ENCODE peak calls at places on chromosomes 4 and X, in ten cellular contexts. One of them, this sample, is unnamed.

GRCh38 chr4:85776579-85776978 is 301.6 kb downstream of the ARHGAP24 start:
- DNase-seq in brain microvascular endothelial cell: no peak
- DNase-seq in transverse colon: no peak
- DNase-seq in A549: no peak
- DNase-seq in testis: no peak
- DNase-seq in cardiac fibroblast: no peak
- DNase-seq in neuronal stem cell: no peak
- DNase-seq in trophoblast cell: no peak
- DNase-seq in stomach: no peak
- DNase-seq in fibroblast of pulmonary artery: peak; percentile 39
- DNase-seq in this sample: no peak

GRCh38 chrX:32048285-32048684 is 976.4 kb upstream of the FTHL17 start:
- DNase-seq in brain microvascular endothelial cell: no peak
- DNase-seq in transverse colon: no peak
- DNase-seq in A549: no peak
- DNase-seq in testis: no peak
- DNase-seq in cardiac fibroblast: no peak
- DNase-seq in neuronal stem cell: no peak
- DNase-seq in trophoblast cell: no peak
- DNase-seq in stomach: no peak
- DNase-seq in fibroblast of pulmonary artery: no peak
- DNase-seq in this sample: no peak

GRCh38 chr4:175833574-175834350 is 21.7 kb upstream of the GPM6A start:
- DNase-seq in brain microvascular endothelial cell: no peak
- DNase-seq in transverse colon: no peak
- DNase-seq in A549: no peak
- DNase-seq in testis: no peak
- DNase-seq in cardiac fibroblast: no peak
- DNase-seq in neuronal stem cell: no peak
- DNase-seq in trophoblast cell: no peak
- DNase-seq in stomach: no peak
- DNase-seq in fibroblast of pulmonary artery: no peak
- DNase-seq in this sample: no peak

GRCh38 chrX:115018040-115018647 is 728 bp upstream of the IL13RA2 start:
- DNase-seq in brain microvascular endothelial cell: no peak
- DNase-seq in transverse colon: no peak
- DNase-seq in A549: no peak
- DNase-seq in testis: peak; percentile 22
- DNase-seq in cardiac fibroblast: no peak
- DNase-seq in neuronal stem cell: no peak
- DNase-seq in trophoblast cell: no peak
- DNase-seq in stomach: no peak
- DNase-seq in fibroblast of pulmonary artery: peak; percentile 29
- DNase-seq in this sample: peak; percentile 7

GRCh38 chrX:45903781-45904201 is 641.4 kb downstream of the ZNF674 start:
- DNase-seq in brain microvascular endothelial cell: no peak
- DNase-seq in transverse colon: no peak
- DNase-seq in A549: no peak
- DNase-seq in testis: no peak
- DNase-seq in cardiac fibroblast: no peak
- DNase-seq in neuronal stem cell: peak; percentile 3
- DNase-seq in trophoblast cell: no peak
- DNase-seq in stomach: no peak
- DNase-seq in fibroblast of pulmonary artery: no peak
- DNase-seq in this sample: peak; percentile 71

GRCh38 chr4:20253799-20254409 is 2.2 kb downstream of the SLIT2 start:
- DNase-seq in brain microvascular endothelial cell: no peak
- DNase-seq in transverse colon: peak; percentile 12
- DNase-seq in A549: no peak
- DNase-seq in testis: peak; percentile 19
- DNase-seq in cardiac fibroblast: peak; percentile 41
- DNase-seq in neuronal stem cell: peak; percentile 21
- DNase-seq in trophoblast cell: no peak
- DNase-seq in stomach: no peak
- DNase-seq in fibroblast of pulmonary artery: peak; percentile 46
- DNase-seq in this sample: no peak

GRCh38 chr4:139961344-139961948 is 192.5 kb downstream of the MAML3 start:
- DNase-seq in brain microvascular endothelial cell: no peak
- DNase-seq in transverse colon: no peak
- DNase-seq in A549: no peak
- DNase-seq in testis: no peak
- DNase-seq in cardiac fibroblast: no peak
- DNase-seq in neuronal stem cell: no peak
- DNase-seq in trophoblast cell: no peak
- DNase-seq in stomach: no peak
- DNase-seq in fibroblast of pulmonary artery: peak; percentile 15
- DNase-seq in this sample: no peak

GRCh38 chr4:153232768-153233167 is 28.5 kb downstream of the TRIM2 start:
- DNase-seq in brain microvascular endothelial cell: no peak
- DNase-seq in transverse colon: peak; percentile 49
- DNase-seq in A549: peak; percentile 24
- DNase-seq in testis: no peak
- DNase-seq in cardiac fibroblast: peak; percentile 48
- DNase-seq in neuronal stem cell: no peak
- DNase-seq in trophoblast cell: no peak
- DNase-seq in stomach: peak; percentile 50
- DNase-seq in fibroblast of pulmonary artery: no peak
- DNase-seq in this sample: no peak

GRCh38 chr4:134365852-134366251 is 164.3 kb upstream of the PABPC4L start:
- DNase-seq in brain microvascular endothelial cell: no peak
- DNase-seq in transverse colon: no peak
- DNase-seq in A549: no peak
- DNase-seq in testis: no peak
- DNase-seq in cardiac fibroblast: no peak
- DNase-seq in neuronal stem cell: no peak
- DNase-seq in trophoblast cell: no peak
- DNase-seq in stomach: no peak
- DNase-seq in fibroblast of pulmonary artery: no peak
- DNase-seq in this sample: no peak

GRCh38 chr4:166042510-166043055 is 169.5 kb downstream of the TLL1 start:
- DNase-seq in brain microvascular endothelial cell: no peak
- DNase-seq in transverse colon: no peak
- DNase-seq in A549: no peak
- DNase-seq in testis: peak; percentile 15
- DNase-seq in cardiac fibroblast: peak; percentile 3
- DNase-seq in neuronal stem cell: no peak
- DNase-seq in trophoblast cell: no peak
- DNase-seq in stomach: no peak
- DNase-seq in fibroblast of pulmonary artery: peak; percentile 11
- DNase-seq in this sample: no peak

GRCh38 chrX:1212532-1212931 is at the start of gene CRLF2:
- DNase-seq in brain microvascular endothelial cell: no peak
- DNase-seq in transverse colon: no peak
- DNase-seq in A549: peak; percentile 54
- DNase-seq in testis: no peak
- DNase-seq in cardiac fibroblast: no peak
- DNase-seq in neuronal stem cell: no peak
- DNase-seq in trophoblast cell: no peak
- DNase-seq in stomach: no peak
- DNase-seq in fibroblast of pulmonary artery: no peak
- DNase-seq in this sample: peak; percentile 37

GRCh38 chr4:82661601-82662000 is 99.8 kb upstream of the TMEM150C start:
- DNase-seq in brain microvascular endothelial cell: no peak
- DNase-seq in transverse colon: no peak
- DNase-seq in A549: no peak
- DNase-seq in testis: no peak
- DNase-seq in cardiac fibroblast: no peak
- DNase-seq in neuronal stem cell: no peak
- DNase-seq in trophoblast cell: no peak
- DNase-seq in stomach: no peak
- DNase-seq in fibroblast of pulmonary artery: no peak
- DNase-seq in this sample: no peak

DNA sequence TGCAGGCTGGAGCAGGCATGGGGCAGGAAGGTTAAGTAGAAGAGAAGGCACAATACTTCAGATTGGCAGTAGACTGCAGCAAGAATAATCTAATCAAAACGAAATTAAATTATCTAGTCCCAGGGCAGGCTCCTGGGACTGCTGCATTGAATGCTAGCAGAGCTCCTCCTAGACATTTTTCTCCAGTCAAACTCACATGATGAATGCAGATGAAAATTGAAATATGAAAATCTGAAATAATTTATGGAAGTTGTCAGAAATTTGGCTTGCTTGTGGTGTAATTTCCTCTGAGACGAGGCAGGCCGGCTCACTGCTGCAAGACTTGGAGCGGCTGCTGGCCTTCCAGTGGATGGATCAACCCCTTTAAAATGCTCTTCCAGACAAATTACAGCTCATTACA is 78.0 kb upstream of the TMEM33 start:
- DNase-seq in brain microvascular endothelial cell: no peak
- DNase-seq in transverse colon: no peak
- DNase-seq in A549: no peak
- DNase-seq in testis: no peak
- DNase-seq in cardiac fibroblast: no peak
- DNase-seq in neuronal stem cell: no peak
- DNase-seq in trophoblast cell: peak; percentile 7
- DNase-seq in stomach: no peak
- DNase-seq in fibroblast of pulmonary artery: no peak
- DNase-seq in this sample: no peak
- H3K4me3 ChIP-seq in brain microvascular endothelial cell: no peak overlapping the region
- H3K4me3 ChIP-seq in transverse colon: no peak overlapping the region
- H3K4me3 ChIP-seq in A549: no peak overlapping the region
- H3K4me3 ChIP-seq in testis: no peak overlapping the region
- H3K4me3 ChIP-seq in cardiac fibroblast: no peak overlapping the region
- H3K4me3 ChIP-seq in neuronal stem cell: no peak overlapping the region
- H3K4me3 ChIP-seq in trophoblast cell: no peak overlapping the region
- H3K4me3 ChIP-seq in stomach: no peak overlapping the region
- H3K4me3 ChIP-seq in fibroblast of pulmonary artery: no peak overlapping the region
- H3K4me3 ChIP-seq in this sample: no peak overlapping the region

GRCh38 chr4:88940506-88940905 is 116.5 kb downstream of the FAM13A start:
- DNase-seq in brain microvascular endothelial cell: no peak
- DNase-seq in transverse colon: no peak
- DNase-seq in A549: no peak
- DNase-seq in testis: no peak
- DNase-seq in cardiac fibroblast: no peak
- DNase-seq in neuronal stem cell: no peak
- DNase-seq in trophoblast cell: no peak
- DNase-seq in stomach: no peak
- DNase-seq in fibroblast of pulmonary artery: no peak
- DNase-seq in this sample: peak; percentile 2
- H3K4me3 ChIP-seq in brain microvascular endothelial cell: no peak overlapping the region
- H3K4me3 ChIP-seq in transverse colon: no peak overlapping the region
- H3K4me3 ChIP-seq in A549: no peak overlapping the region
- H3K4me3 ChIP-seq in testis: no peak overlapping the region
- H3K4me3 ChIP-seq in cardiac fibroblast: no peak overlapping the region
- H3K4me3 ChIP-seq in neuronal stem cell: no peak overlapping the region
- H3K4me3 ChIP-seq in trophoblast cell: no peak overlapping the region
- H3K4me3 ChIP-seq in stomach: no peak overlapping the region
- H3K4me3 ChIP-seq in fibroblast of pulmonary artery: no peak overlapping the region
- H3K4me3 ChIP-seq in this sample: no peak overlapping the region

GRCh38 chrX:154374361-154375155 is at the start of gene FLNA:
- DNase-seq in brain microvascular endothelial cell: no peak
- DNase-seq in transverse colon: peak; percentile 58
- DNase-seq in A549: no peak
- DNase-seq in testis: peak; percentile 24
- DNase-seq in cardiac fibroblast: no peak
- DNase-seq in neuronal stem cell: no peak
- DNase-seq in trophoblast cell: no peak
- DNase-seq in stomach: peak; percentile 53
- DNase-seq in fibroblast of pulmonary artery: no peak
- DNase-seq in this sample: no peak

GRCh38 chrX:154371771-154372300 is 2.6 kb downstream of the FLNA start:
- DNase-seq in brain microvascular endothelial cell: no peak
- DNase-seq in transverse colon: no peak
- DNase-seq in A549: peak; percentile 51
- DNase-seq in testis: no peak
- DNase-seq in cardiac fibroblast: no peak
- DNase-seq in neuronal stem cell: no peak
- DNase-seq in trophoblast cell: no peak
- DNase-seq in stomach: no peak
- DNase-seq in fibroblast of pulmonary artery: no peak
- DNase-seq in this sample: no peak

GRCh38 chrX:154370882-154371770 is 3.3 kb downstream of the FLNA start:
- DNase-seq in brain microvascular endothelial cell: peak; percentile 88
- DNase-seq in transverse colon: peak; percentile 91
- DNase-seq in A549: peak; percentile 70
- DNase-seq in testis: peak; percentile 95
- DNase-seq in cardiac fibroblast: peak; percentile 96
- DNase-seq in neuronal stem cell: peak; percentile 86
- DNase-seq in trophoblast cell: peak; percentile 75
- DNase-seq in stomach: peak; percentile 91
- DNase-seq in fibroblast of pulmonary artery: peak; percentile 93
- DNase-seq in this sample: peak; percentile 86

GRCh38 chrX:154373340-154374306 is 811 bp downstream of the FLNA start:
- DNase-seq in brain microvascular endothelial cell: peak; percentile 74
- DNase-seq in transverse colon: peak; percentile 73
- DNase-seq in A549: peak; percentile 72
- DNase-seq in testis: peak; percentile 76
- DNase-seq in cardiac fibroblast: peak; percentile 84
- DNase-seq in neuronal stem cell: no peak
- DNase-seq in trophoblast cell: peak; percentile 51
- DNase-seq in stomach: peak; percentile 67
- DNase-seq in fibroblast of pulmonary artery: peak; percentile 84
- DNase-seq in this sample: no peak

DNA sequence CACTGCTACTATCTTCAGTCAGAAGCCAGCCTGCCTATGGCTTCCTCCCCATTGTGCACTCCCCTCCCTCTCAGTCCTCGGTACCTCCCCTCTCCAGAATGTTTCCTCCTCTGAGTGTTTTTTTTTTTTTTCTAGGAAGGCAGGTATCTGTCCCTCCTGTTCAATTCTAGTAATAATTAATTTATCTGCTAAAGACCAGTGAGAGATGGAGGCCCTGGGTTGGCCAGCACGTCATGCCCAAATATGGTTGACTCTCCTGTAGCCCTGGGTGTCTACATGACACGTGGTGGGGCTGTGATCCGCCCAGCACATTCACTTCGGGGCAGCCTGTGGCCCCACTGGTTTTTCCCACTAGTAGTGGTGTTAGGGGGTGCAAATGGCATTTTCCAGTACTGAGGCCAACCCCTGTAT is 1.8 kb downstream of the FLNA start:
- DNase-seq in brain microvascular endothelial cell: peak; percentile 48
- DNase-seq in transverse colon: no peak
- DNase-seq in A549: peak; percentile 27
- DNase-seq in testis: no peak
- DNase-seq in cardiac fibroblast: no peak
- DNase-seq in neuronal stem cell: no peak
- DNase-seq in trophoblast cell: no peak
- DNase-seq in stomach: no peak
- DNase-seq in fibroblast of pulmonary artery: no peak
- DNase-seq in this sample: no peak
- H3K4me3 ChIP-seq in brain microvascular endothelial cell: peak overlapping the region; percentile 55
- H3K4me3 ChIP-seq in transverse colon: peak overlapping the region; percentile 34
- H3K4me3 ChIP-seq in A549: no peak overlapping the region
- H3K4me3 ChIP-seq in testis: no peak overlapping the region
- H3K4me3 ChIP-seq in cardiac fibroblast: peak overlapping the region; percentile 63
- H3K4me3 ChIP-seq in neuronal stem cell: no peak overlapping the region
- H3K4me3 ChIP-seq in trophoblast cell: no peak overlapping the region
- H3K4me3 ChIP-seq in stomach: peak overlapping the region; percentile 85
- H3K4me3 ChIP-seq in fibroblast of pulmonary artery: peak overlapping the region; percentile 55
- H3K4me3 ChIP-seq in this sample: no peak overlapping the region

DNA sequence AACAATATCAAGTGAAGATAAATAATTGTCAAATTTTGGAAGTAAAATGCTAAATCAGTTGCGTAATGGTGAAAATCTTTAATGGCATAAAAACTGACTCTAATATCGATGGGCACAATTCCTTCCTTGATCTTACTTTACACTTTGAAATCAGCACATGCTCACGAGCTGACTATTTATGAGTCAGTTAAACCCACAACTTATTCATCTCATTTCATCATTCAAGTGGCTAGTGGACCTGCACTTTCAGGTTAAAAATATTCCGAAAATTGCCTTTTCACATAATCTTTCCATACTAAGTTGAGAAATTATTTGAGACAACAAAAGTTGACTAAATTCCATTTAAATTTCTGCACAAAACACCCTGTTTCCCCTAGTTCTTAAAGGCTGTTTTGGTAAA is 582.1 kb upstream of the TENM3 start:
- DNase-seq in brain microvascular endothelial cell: peak; percentile 59
- DNase-seq in transverse colon: no peak
- DNase-seq in A549: no peak
- DNase-seq in testis: no peak
- DNase-seq in cardiac fibroblast: peak; percentile 57
- DNase-seq in neuronal stem cell: no peak
- DNase-seq in trophoblast cell: no peak
- DNase-seq in stomach: no peak
- DNase-seq in fibroblast of pulmonary artery: peak; percentile 57
- DNase-seq in this sample: no peak
- H3K4me3 ChIP-seq in brain microvascular endothelial cell: no peak overlapping the region
- H3K4me3 ChIP-seq in transverse colon: no peak overlapping the region
- H3K4me3 ChIP-seq in A549: no peak overlapping the region
- H3K4me3 ChIP-seq in testis: no peak overlapping the region
- H3K4me3 ChIP-seq in cardiac fibroblast: no peak overlapping the region
- H3K4me3 ChIP-seq in neuronal stem cell: no peak overlapping the region
- H3K4me3 ChIP-seq in trophoblast cell: no peak overlapping the region
- H3K4me3 ChIP-seq in stomach: no peak overlapping the region
- H3K4me3 ChIP-seq in fibroblast of pulmonary artery: no peak overlapping the region
- H3K4me3 ChIP-seq in this sample: no peak overlapping the region